ENCODE peak calls at places on chromosomes 5 and 9, in five cellular contexts. M, A, G, K and V are unnamed samples.

GRCh38 chr5:135826221-135826525 is 8.3 kb upstream of the SLC25A48 start:
- DNase-seq in M (no peak), A (no peak), G (no peak), K (peak), V (no peak)

GRCh38 chr5:146130440-146131045 is 25.2 kb upstream of the PLAC8L1 start:
- DNase-seq in M (peak), A (peak), G (no peak), K (no peak), V (no peak)

GRCh38 chr5:41115281-41115680 is 44.1 kb upstream of the MROH2B start:
- DNase-seq in M (no peak), A (peak), G (no peak), K (no peak), V (no peak)

GRCh38 chr9:123058834-123059233 is 25.4 kb downstream of the GPR21 start:
- DNase-seq in M (no peak), A (no peak), G (no peak), K (no peak), V (no peak)

GRCh38 chr9:3794005-3794404 is 268.2 kb upstream of the RFX3 start:
- DNase-seq in M (peak), A (peak), G (no peak), K (no peak), V (no peak)

GRCh38 chr9:31030741-31031202 is 1353.7 kb upstream of the ACO1 start:
- DNase-seq in M (peak), A (peak), G (no peak), K (no peak), V (no peak)

GRCh38 chr9:4243877-4244812 is 55.7 kb downstream of the GLIS3 start:
- DNase-seq in M (no peak), A (no peak), G (no peak), K (no peak), V (no peak)

GRCh38 chr9:76571288-76572204 is 112.6 kb downstream of the GCNT1 start:
- DNase-seq in M (no peak), A (peak), G (no peak), K (peak), V (no peak)

GRCh38 chr9:125600194-125600593 is 106.8 kb downstream of the MAPKAP1 start:
- DNase-seq in M (no peak), A (peak), G (no peak), K (no peak), V (no peak)

GRCh38 chr5:41071975-41072374 is 833 bp upstream of the MROH2B start:
- DNase-seq in M (no peak), A (peak), G (no peak), K (no peak), V (no peak)

GRCh38 chr5:38339446-38339845 is 81.1 kb downstream of the EGFLAM start:
- DNase-seq in M (no peak), A (no peak), G (no peak), K (no peak), V (no peak)

GRCh38 chr9:76580188-76580587 is 121.2 kb downstream of the GCNT1 start:
- DNase-seq in M (no peak), A (no peak), G (no peak), K (no peak), V (no peak)

GRCh38 chr9:125218621-125219020 is 18.3 kb downstream of the RABEPK start:
- DNase-seq in M (no peak), A (no peak), G (no peak), K (no peak), V (no peak)

GRCh38 chr9:10366171-10366779 is 246.5 kb downstream of the PTPRD start:
- DNase-seq in M (peak), A (peak), G (no peak), K (peak), V (no peak)

GRCh38 chr5:38548064-38548759 is 8.2 kb downstream of the LIFR start:
- DNase-seq in M (no peak), A (no peak), G (no peak), K (no peak), V (no peak)

GRCh38 chr9:113886471-113886870 is 10.4 kb downstream of the ZNF618 start:
- DNase-seq in M (peak), A (peak), G (no peak), K (peak), V (no peak)

GRCh38 chr5:159943331-159943730 is 27.0 kb downstream of the ADRA1B start:
- DNase-seq in M (peak), A (no peak), G (no peak), K (no peak), V (no peak)

GRCh38 chr5:56838409-56839039 is 23.2 kb downstream of the MAP3K1 start:
- DNase-seq in M (peak), A (peak), G (no peak), K (peak), V (no peak)

GRCh38 chr5:14491015-14491414 is 90.6 kb upstream of the OTULINL start:
- DNase-seq in M (no peak), A (no peak), G (no peak), K (no peak), V (no peak)

GRCh38 chr9:33161011-33161588 is 6.0 kb downstream of the B4GALT1 start:
- DNase-seq in M (peak), A (peak), G (peak), K (peak), V (no peak)

GRCh38 chr5:141637266-141637692 is 482 bp downstream of the RELL2 start:
- DNase-seq in M (peak), A (no peak), G (peak), K (peak), V (peak)

GRCh38 chr9:101242651-101243050 is 142.2 kb downstream of the BAAT start:
- DNase-seq in M (no peak), A (no peak), G (no peak), K (no peak), V (no peak)

GRCh38 chr5:117701067-117701466 is 1126.4 kb upstream of the SEMA6A start:
- DNase-seq in M (no peak), A (peak), G (no peak), K (no peak), V (no peak)

GRCh38 chr5:140338918-140339317 is 7.5 kb downstream of the HBEGF start:
- DNase-seq in M (no peak), A (no peak), G (no peak), K (no peak), V (no peak)

GRCh38 chr9:124708633-124709032 is 62.5 kb downstream of the NR6A1 start:
- DNase-seq in M (peak), A (peak), G (no peak), K (no peak), V (no peak)

GRCh38 chr9:124358617-124359016 is 56.6 kb downstream of the PSMB7 start:
- DNase-seq in M (no peak), A (no peak), G (no peak), K (no peak), V (no peak)

GRCh38 chr5:137606401-137606800 is 107.3 kb upstream of the SPOCK1 start:
- DNase-seq in M (no peak), A (no peak), G (no peak), K (no peak), V (no peak)

GRCh38 chr9:79387091-79387490 is 184.7 kb upstream of the TLE4 start:
- DNase-seq in M (no peak), A (no peak), G (no peak), K (no peak), V (no peak)

DNA sequence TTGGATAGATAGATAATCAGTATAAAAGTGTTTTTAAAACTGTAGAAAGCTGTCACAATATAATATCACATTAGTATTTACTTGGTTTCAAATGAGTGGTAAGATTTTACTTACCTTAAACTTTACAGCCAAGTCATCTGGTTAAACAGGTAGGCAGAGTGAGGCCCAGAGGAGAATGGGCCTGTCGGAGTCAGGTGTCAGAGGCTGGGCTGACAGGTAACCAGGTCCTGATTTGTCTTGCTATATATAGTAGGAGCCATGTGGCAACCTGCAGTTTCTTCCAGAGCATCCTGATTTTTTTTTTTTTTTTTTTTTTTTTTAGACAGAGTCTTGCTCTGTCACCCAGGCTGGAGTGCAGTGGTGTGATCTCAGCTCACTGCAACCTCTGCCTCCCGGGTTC is 24.4 kb downstream of the PPARGC1B start:
- DNase-seq in M (no peak), A (no peak), G (no peak), K (no peak), V (no peak)
- TF ChIP-seq CTCF in M (no peak), A (no peak), G (no peak), K (no peak), V (no peak)

GRCh38 chr9:104980039-104980654 is 52.2 kb upstream of the ABCA1 start:
- DNase-seq in M (no peak), A (no peak), G (no peak), K (no peak), V (no peak)
- TF ChIP-seq CTCF in M (no peak), A (no peak), G (no peak), K (no peak), V (no peak)

GRCh38 chr9:36903541-36904435 is 130.3 kb downstream of the PAX5 start:
- DNase-seq in M (no peak), A (peak), G (peak), K (no peak), V (no peak)

GRCh38 chr9:36906492-36906891 is 127.6 kb downstream of the PAX5 start:
- DNase-seq in M (no peak), A (no peak), G (no peak), K (no peak), V (no peak)

GRCh38 chr9:36902063-36902735 is 131.9 kb downstream of the PAX5 start:
- DNase-seq in M (no peak), A (no peak), G (no peak), K (no peak), V (no peak)

GRCh38 chr9:36902861-36903524 is 131.1 kb downstream of the PAX5 start:
- DNase-seq in M (no peak), A (no peak), G (no peak), K (no peak), V (no peak)

DNA sequence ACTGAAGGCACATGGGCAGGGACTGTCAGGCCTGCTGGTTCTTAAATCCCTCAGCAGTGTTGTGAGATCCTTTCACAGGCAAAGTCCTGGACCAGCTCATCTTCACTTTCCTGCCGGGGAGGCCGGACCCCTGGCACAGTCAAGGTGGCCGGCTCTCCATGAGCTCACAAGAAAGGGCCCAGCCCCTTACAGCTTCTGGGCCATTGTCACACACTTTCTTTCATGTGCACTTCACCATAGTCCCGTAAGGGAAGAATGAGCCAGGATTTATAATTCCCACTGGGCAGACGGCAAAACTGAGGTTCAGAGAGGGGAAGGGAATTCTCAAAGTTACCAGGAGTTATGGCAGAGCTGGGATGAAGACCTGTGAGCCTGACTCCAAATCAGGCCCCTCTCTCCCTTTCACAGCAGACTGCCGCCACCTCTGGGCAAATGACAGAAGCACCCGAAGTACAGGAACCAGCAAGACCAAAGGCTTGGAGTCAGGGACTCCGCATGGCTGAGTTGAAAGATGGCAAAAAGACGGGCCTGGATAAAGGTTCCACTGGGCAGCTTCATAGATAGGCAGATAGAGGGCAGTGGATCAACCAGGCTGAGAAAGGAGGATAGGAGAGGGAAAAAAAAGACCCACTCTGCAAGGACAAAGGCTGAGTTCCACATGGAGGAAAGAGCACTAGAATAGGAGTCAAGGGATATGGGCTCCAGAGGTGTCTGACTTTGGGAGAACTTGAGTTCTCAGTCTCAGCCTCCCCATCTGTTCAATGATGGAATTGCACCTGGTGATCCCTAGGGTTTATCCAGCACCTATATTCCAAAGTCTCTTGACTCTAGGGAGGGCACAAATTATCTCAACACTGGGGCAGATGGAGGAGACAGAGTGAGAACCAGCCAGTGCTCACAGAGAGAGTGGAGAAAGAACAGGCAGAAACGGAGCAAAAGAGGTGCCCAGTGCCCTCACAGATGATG is 128.7 kb downstream of the PAX5 start:
- DNase-seq in M (peak), A (no peak), G (no peak), K (no peak), V (no peak)
- TF ChIP-seq CTCF in M (peak), A (no peak), G (peak), K (no peak), V (no peak)

DNA sequence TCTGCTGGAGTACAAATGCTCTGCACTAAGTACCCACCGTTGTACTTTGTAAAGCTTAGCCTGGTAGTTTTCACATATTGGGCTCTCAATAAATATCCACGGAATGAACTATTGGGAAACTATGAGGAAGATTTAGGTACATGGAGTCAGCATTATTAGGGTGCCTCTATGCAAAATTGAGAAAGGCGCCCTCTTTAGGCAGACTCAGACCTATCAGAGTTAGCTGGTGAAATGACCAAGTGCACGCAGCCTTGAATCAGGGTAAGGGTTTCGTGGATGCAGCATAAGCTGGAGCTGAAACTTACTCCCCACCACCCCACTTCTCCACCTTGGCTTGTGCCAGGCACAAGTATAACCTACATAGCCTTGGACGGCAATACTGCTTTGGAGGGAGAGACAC is 1178.8 kb upstream of the DMAC1 start:
- DNase-seq in M (no peak), A (no peak), G (no peak), K (no peak), V (no peak)
- TF ChIP-seq CTCF in M (peak), A (no peak), G (no peak), K (no peak), V (no peak)

GRCh38 chr5:10682429-10682746 is 78.6 kb downstream of the DAP start:
- DNase-seq in M (no peak), A (no peak), G (no peak), K (no peak), V (no peak)

GRCh38 chr5:10682801-10683525 is 78.1 kb downstream of the DAP start:
- DNase-seq in M (no peak), A (no peak), G (no peak), K (no peak), V (no peak)

GRCh38 chr5:10679336-10679988 is 81.6 kb downstream of the DAP start:
- DNase-seq in M (no peak), A (no peak), G (no peak), K (no peak), V (no peak)

GRCh38 chr5:10681605-10682428 is 79.2 kb downstream of the DAP start:
- DNase-seq in M (no peak), A (no peak), G (no peak), K (no peak), V (no peak)

DNA sequence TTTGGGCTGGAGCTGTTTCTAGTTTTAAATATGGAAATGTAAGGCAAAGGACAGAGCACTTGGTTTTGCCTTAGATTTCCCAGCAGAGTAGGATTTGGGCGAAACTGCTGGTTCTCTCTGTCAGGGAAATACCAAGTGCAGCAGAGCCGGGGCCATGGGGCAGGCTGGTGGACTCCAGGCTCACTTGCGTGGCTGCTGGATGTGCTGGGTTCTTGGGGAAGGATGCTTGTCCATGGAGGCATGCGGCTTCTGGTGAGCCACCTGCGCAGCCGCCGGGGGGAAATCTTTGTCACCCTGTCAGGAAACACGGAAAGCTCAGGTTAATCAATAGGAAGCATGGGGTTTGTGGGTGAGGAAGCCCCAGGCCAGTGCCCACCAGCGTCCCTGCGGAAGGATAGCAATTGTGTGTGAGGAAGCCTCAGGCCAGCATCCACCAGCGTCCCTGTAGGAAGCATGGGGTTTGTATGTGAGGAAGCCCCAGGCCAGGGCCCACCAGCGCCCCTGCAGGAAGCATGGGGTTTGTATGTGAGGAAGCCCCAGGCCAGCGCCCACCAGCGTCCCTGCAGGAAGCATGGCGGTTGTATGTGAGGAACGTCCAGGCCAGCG is 80.1 kb downstream of the DAP start:
- DNase-seq in M (no peak), A (no peak), G (no peak), K (no peak), V (no peak)
- TF ChIP-seq CTCF in M (peak), A (no peak), G (no peak), K (no peak), V (no peak)

GRCh38 chr5:94832685-94833084 is 214.2 kb downstream of the SLF1 start:
- DNase-seq in M (no peak), A (no peak), G (no peak), K (no peak), V (no peak)

DNA sequence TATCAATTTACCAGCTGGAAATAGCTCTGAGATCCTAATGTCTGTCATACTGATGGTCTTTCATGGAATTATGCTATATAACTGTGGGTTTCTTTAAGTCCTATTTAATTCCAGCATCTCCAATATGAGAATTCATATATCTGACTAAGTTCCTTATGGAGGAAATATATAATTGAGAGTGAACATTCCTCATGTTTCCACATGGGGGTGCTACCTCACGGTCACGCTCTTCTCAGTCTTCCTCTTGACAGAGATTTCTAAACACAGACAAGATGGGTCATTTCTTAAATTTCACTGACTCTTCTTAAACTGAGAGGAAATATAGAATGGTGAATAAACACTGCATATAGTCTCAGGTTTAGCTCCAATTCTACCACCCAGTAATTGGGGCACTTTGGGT is 212.1 kb downstream of the SLF1 start:
- DNase-seq in M (peak), A (peak), G (peak), K (no peak), V (no peak)
- TF ChIP-seq CTCF in M (peak), A (peak), G (peak), K (no peak), V (peak)

GRCh38 chr9:68685770-68686169 is 19.3 kb upstream of the PIP5K1B start:
- DNase-seq in M (peak), A (no peak), G (peak), K (peak), V (no peak)
- TF ChIP-seq CTCF in M (peak), A (no peak), G (peak), K (peak), V (no peak)

DNA sequence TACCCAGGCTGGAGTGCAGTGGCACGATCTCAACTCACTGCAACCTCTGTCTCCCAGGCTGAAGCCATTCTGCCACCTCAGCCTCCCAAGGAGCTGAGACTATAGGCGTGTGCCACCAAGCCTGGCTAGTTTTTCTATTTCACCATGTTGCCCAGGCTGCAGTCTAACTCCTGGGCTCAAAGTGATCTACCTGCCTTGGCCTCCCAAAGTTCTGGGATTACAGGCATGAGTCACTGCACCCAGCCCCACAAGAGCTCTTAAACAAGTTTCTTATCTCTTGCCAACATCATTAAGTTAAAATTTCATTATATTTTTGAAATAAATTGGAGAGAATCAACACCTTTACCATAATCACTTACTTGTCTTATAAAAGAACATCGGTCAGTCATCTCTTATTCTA is 280.3 kb downstream of the ARHGEF28 start:
- DNase-seq in M (no peak), A (no peak), G (no peak), K (no peak), V (no peak)
- TF ChIP-seq CTCF in M (no peak), A (no peak), G (no peak), K (no peak), V (no peak)